ENCODE peak calls at places on chromosomes 7 and 10, in four cellular contexts. C, R, Z and K are unnamed samples.
A peak's percentile ranks its signal among the peaks of the same experiment; 100 is the strongest.

GRCh38 chr10:74650613-74651012 is 175.8 kb upstream of the KAT6B start:
- DNase-seq in C (no peak), Z (no peak), R (no peak), K (no peak)

GRCh38 chr10:103582331-103583123 is 89.0 kb downstream of the NEURL1 start:
- DNase-seq in C (no peak), Z (no peak), R (peak; percentile 15), K (peak; percentile 57)

GRCh38 chr10:77890097-77890496 is 36.5 kb downstream of the DLG5 start:
- DNase-seq in R (no peak), Z (no peak), C (no peak), K (peak; percentile 47)

GRCh38 chr7:24830440-24831050 is 73.3 kb upstream of the GSDME start:
- DNase-seq in Z (no peak), C (no peak), R (no peak), K (no peak)

GRCh38 chr7:99193527-99194214 is 14.2 kb downstream of the KPNA7 start:
- DNase-seq in R (no peak), Z (no peak), C (no peak), K (no peak)

GRCh38 chr7:836429-836828 is 4.2 kb downstream of the SUN1 start:
- DNase-seq in C (peak; percentile 65), Z (no peak), R (peak; percentile 58), K (no peak)

GRCh38 chr10:48946891-48947500 is 7.4 kb upstream of the LRRC18 start:
- DNase-seq in C (no peak), R (no peak), Z (no peak), K (no peak)

GRCh38 chr7:84245831-84246230 is 51.2 kb upstream of the SEMA3A start:
- DNase-seq in C (no peak), R (peak; percentile 14), Z (no peak), K (no peak)

GRCh38 chr7:44194069-44194468 is 4.8 kb upstream of the GCK start:
- DNase-seq in R (no peak), Z (no peak), C (no peak), K (no peak)

GRCh38 chr7:116169060-116169459 is 41.3 kb upstream of the TES start:
- DNase-seq in R (peak; percentile 92), C (no peak), Z (no peak), K (no peak)
- H3K4me2 ChIP-seq in R (peak overlapping the region; percentile 60), C (no peak overlapping the region), Z (no peak overlapping the region), K (no peak overlapping the region)

GRCh38 chr7:56097700-56098099 is 4.9 kb upstream of the PHKG1 start:
- DNase-seq in R (no peak), C (no peak), Z (no peak), K (peak; percentile 39)
- TF ChIP-seq MAX in R (no peak), C (no peak), Z (no peak), K (no peak)

GRCh38 chr7:96088579-96088978 is 233.3 kb downstream of the SLC25A13 start:
- DNase-seq in C (no peak), Z (no peak), R (no peak), K (no peak)
- TF ChIP-seq MXI1 in C (no peak), Z (no peak), R (no peak), K (no peak)

GRCh38 chr7:72101444-72101843 is 310.7 kb downstream of the CALN1 start:
- DNase-seq in Z (no peak), C (no peak), R (no peak), K (no peak)

GRCh38 chr7:72099784-72100183 is 312.4 kb downstream of the CALN1 start:
- DNase-seq in C (no peak), Z (no peak), R (no peak), K (no peak)

GRCh38 chr7:72098812-72099211 is 313.3 kb downstream of the CALN1 start:
- DNase-seq in R (no peak), Z (no peak), C (peak; percentile 88), K (no peak)
- H3K4me2 ChIP-seq in R (no peak overlapping the region), Z (no peak overlapping the region), C (no peak overlapping the region), K (no peak overlapping the region)

GRCh38 chr10:12255048-12255447 is 59.1 kb downstream of the CDC123 start:
- DNase-seq in R (no peak), Z (no peak), C (no peak), K (no peak)

GRCh38 chr10:12250181-12250580 is 54.2 kb downstream of the CDC123 start:
- DNase-seq in R (no peak), C (no peak), Z (no peak), K (no peak)

GRCh38 chr10:12251581-12251980 is 55.6 kb downstream of the CDC123 start:
- DNase-seq in Z (no peak), C (no peak), R (no peak), K (no peak)

GRCh38 chr10:12252882-12253546 is 57.0 kb downstream of the CDC123 start:
- DNase-seq in C (no peak), Z (no peak), R (no peak), K (peak; percentile 52)
- TF ChIP-seq MAX in C (no peak), Z (no peak), R (no peak), K (no peak)

GRCh38 chr7:15011289-15011688 is 108.7 kb upstream of the DGKB start:
- DNase-seq in Z (no peak), R (no peak), C (no peak), K (no peak)
- TF ChIP-seq MXI1 in Z (no peak), R (no peak), C (no peak), K (no peak)

GRCh38 chr10:96588060-96588554 is 1.3 kb upstream of the TM9SF3 start:
- DNase-seq in C (peak; percentile 11), R (peak; percentile 36), Z (no peak), K (no peak)
- H3K4me2 ChIP-seq in C (peak overlapping the region; percentile 72), R (peak overlapping the region; percentile 90), Z (peak overlapping the region; percentile 86), K (peak overlapping the region; percentile 96)

DNA sequence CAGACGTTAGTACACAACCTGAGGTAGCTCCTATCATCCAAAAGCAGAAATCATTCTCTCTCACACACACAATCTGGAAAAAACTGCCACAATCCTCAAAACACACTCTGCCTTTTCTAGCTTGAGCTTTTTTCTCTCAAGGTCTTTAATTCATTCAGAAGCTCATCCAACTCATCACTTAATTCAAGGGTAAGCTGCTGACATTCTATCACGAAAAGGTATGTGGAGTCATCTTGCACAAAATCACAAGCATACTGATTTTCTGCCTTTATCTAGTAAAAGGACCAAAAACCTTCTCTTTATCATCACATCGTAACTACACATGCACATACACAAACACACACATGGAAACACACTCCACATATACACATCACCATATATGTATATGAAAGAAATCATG is 32.0 kb downstream of the DOCK4 start:
- DNase-seq in C (no peak), R (no peak), Z (no peak), K (no peak)
- TF ChIP-seq MAX in C (no peak), R (no peak), Z (no peak), K (no peak)

GRCh38 chr10:133216776-133217175 is 13.2 kb upstream of the UTF1 start:
- DNase-seq in C (no peak), R (no peak), Z (no peak), K (no peak)

GRCh38 chr10:133215586-133215985 is 14.4 kb upstream of the UTF1 start:
- DNase-seq in C (no peak), Z (no peak), R (no peak), K (no peak)

GRCh38 chr10:133219782-133220181 is 10.2 kb upstream of the UTF1 start:
- DNase-seq in R (no peak), C (no peak), Z (no peak), K (no peak)

GRCh38 chr10:133218891-133219290 is 11.1 kb upstream of the UTF1 start:
- DNase-seq in Z (no peak), C (no peak), R (no peak), K (no peak)

DNA sequence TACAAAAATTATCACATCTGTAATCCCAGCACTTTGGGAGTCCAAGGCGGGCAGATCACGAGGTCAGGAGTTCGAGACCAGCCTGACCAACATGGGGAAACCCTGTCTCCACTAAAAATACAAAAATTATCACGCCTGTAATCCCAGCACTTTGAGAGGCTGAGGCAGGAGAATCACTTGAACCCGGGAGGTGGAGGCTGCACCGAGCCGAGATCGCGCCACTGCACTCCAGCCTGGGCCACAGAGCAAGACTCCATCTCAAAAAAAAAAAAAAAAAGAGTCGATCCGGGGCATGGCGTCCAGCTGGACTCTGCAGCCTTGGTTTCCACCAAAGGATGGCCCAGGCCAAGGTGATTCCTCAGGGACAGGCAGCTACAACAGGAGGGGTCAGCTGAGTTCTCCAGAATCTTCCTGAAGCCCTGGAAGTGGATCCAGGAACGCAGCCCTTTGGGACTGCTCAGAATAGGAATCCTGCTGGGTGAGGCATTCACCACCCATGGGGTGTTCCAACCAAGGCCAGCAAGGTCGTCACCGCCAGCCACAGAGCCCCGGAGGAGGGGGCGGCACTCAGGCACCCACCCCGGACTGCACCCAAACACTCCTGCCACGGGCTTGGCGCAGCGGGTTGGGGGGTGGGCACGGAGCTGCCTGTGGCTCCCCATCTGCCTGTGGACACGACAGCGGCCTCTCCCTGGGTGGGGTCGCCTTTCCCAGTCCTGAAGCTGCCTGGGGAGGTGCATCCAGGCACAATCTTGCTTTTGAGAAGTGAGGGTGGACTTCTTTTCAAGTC is 12.0 kb upstream of the UTF1 start:
- DNase-seq in C (no peak), R (no peak), Z (no peak), K (no peak)
- TF ChIP-seq MXI1 in C (no peak), R (no peak), Z (no peak), K (no peak)

GRCh38 chr10:78993523-78993922 is 75.2 kb upstream of the ZMIZ1 start:
- DNase-seq in Z (no peak), C (no peak), R (no peak), K (no peak)
- H3K4me2 ChIP-seq in Z (no peak overlapping the region), C (no peak overlapping the region), R (no peak overlapping the region), K (no peak overlapping the region)